ENCODE peak calls at places on chromosome 15, in six cellular contexts. C is HepG2, Y is NB4, J is K562, T is GM12878, P is endothelial cell of umbilical vein. S is an unnamed sample.

GRCh38 chr15:77329202-77329601 is 90.7 kb downstream of the PEAK1 start:
- DNase-seq in T (no peak), Y (no peak), J (no peak), P (no peak), C (no peak), S (no peak)

GRCh38 chr15:75192307-75192706 is 9.4 kb upstream of the C15orf39 start:
- DNase-seq in Y (no peak), C (no peak), J (no peak), P (no peak), T (no peak), S (no peak)

GRCh38 chr15:62299541-62299940 is 134.5 kb upstream of the C2CD4B start:
- DNase-seq in T (no peak), Y (no peak), P (no peak), C (no peak), J (no peak), S (no peak)

GRCh38 chr15:35784745-35785144 is 238.8 kb upstream of the DPH6 start:
- DNase-seq in J (peak), T (no peak), C (no peak), Y (peak), P (no peak), S (peak)

GRCh38 chr15:69451951-69452701 is 492 bp upstream of the RPLP1 start:
- DNase-seq in Y (peak), J (peak), P (no peak), T (no peak), C (peak), S (peak)

GRCh38 chr15:84953136-84953535 is 28.5 kb upstream of the PDE8A start:
- DNase-seq in C (no peak), T (no peak), P (no peak), Y (no peak), J (no peak), S (no peak)

GRCh38 chr15:31235298-31236183 is 91.1 kb upstream of the KLF13 start:
- DNase-seq in J (peak), P (no peak), T (no peak), C (no peak), Y (no peak), S (no peak)

GRCh38 chr15:34085746-34086145 is 15.9 kb downstream of the EMC7 start:
- DNase-seq in P (no peak), Y (no peak), C (no peak), J (no peak), T (no peak), S (no peak)

GRCh38 chr15:68428431-68428940 is 3.5 kb downstream of the ITGA11 start:
- DNase-seq in P (no peak), J (no peak), T (no peak), C (no peak), Y (no peak), S (no peak)

GRCh38 chr15:75045332-75046015 is 22.1 kb downstream of the PPCDC start:
- DNase-seq in T (peak), J (no peak), C (no peak), Y (no peak), P (no peak), S (no peak)

GRCh38 chr15:66167854-66168253 is 85.7 kb downstream of the MEGF11 start:
- DNase-seq in J (no peak), P (no peak), T (no peak), Y (no peak), C (no peak), S (no peak)

GRCh38 chr15:59237854-59238252 is 31.2 kb downstream of the LDHAL6B start:
- DNase-seq in J (no peak), Y (peak), C (no peak), P (no peak), T (peak), S (no peak)

GRCh38 chr15:99062226-99062625 is 42.7 kb upstream of the SYNM start:
- DNase-seq in P (no peak), T (no peak), J (no peak), C (no peak), Y (no peak), S (no peak)

GRCh38 chr15:98937413-98938104 is 70.0 kb downstream of the PGPEP1L start:
- DNase-seq in C (no peak), P (no peak), Y (no peak), J (no peak), T (peak), S (no peak)

GRCh38 chr15:34039506-34040123 is 611 bp upstream of the AVEN start:
- DNase-seq in C (no peak), T (peak), P (peak), J (peak), Y (peak), S (no peak)

GRCh38 chr15:51781506-51781905 is 30.1 kb downstream of the TMOD2 start:
- DNase-seq in C (no peak), J (no peak), T (no peak), Y (no peak), P (no peak), S (no peak)

GRCh38 chr15:75170711-75171341 is 30.9 kb upstream of the C15orf39 start:
- DNase-seq in C (no peak), T (no peak), Y (no peak), P (no peak), J (no peak), S (no peak)

GRCh38 chr15:56464893-56465520 is at the start of gene MNS1:
- DNase-seq in J (peak), P (peak), C (peak), Y (peak), T (peak), S (peak)

GRCh38 chr15:24039683-24040082 is 352.6 kb upstream of the NDN start:
- DNase-seq in T (no peak), C (no peak), J (no peak), Y (peak), P (no peak), S (no peak)

GRCh38 chr15:80403712-80404056 is 498 bp upstream of the ARNT2 start:
- DNase-seq in C (no peak), P (no peak), Y (no peak), T (no peak), J (no peak), S (peak)

GRCh38 chr15:70061086-70061370 is 36.7 kb downstream of the TLE3 start:
- DNase-seq in J (no peak), Y (no peak), T (no peak), P (no peak), C (no peak), S (no peak)

GRCh38 chr15:44536298-44536961 is 517 bp upstream of the EIF3J start:
- DNase-seq in P (peak), J (peak), Y (no peak), T (no peak), C (peak), S (no peak)

GRCh38 chr15:76060098-76060989 is 559 bp downstream of the TMEM266 start:
- DNase-seq in P (peak), Y (peak), C (no peak), T (peak), J (no peak), S (no peak)

GRCh38 chr15:84570164-84570692 is 30.6 kb upstream of the ZSCAN2 start:
- DNase-seq in C (no peak), J (peak), T (no peak), P (no peak), Y (peak), S (peak)

GRCh38 chr15:39266882-39267281 is 314.0 kb upstream of the THBS1 start:
- DNase-seq in J (no peak), C (no peak), Y (no peak), T (no peak), P (peak), S (no peak)

GRCh38 chr15:57321973-57322601 is 54.2 kb upstream of the CGNL1 start:
- DNase-seq in Y (no peak), T (no peak), P (peak), J (peak), C (no peak), S (no peak)

GRCh38 chr15:81385110-81386076 is 11.4 kb upstream of the TMC3 start:
- DNase-seq in J (no peak), C (peak), Y (no peak), P (no peak), T (no peak), S (no peak)

GRCh38 chr15:65930134-65930533 is 60.8 kb downstream of the RAB11A start:
- DNase-seq in J (no peak), P (no peak), T (no peak), C (no peak), Y (no peak), S (no peak)

GRCh38 chr15:88202231-88202630 is 54.3 kb downstream of the NTRK3 start:
- DNase-seq in Y (no peak), P (no peak), J (no peak), C (no peak), T (no peak), S (no peak)

GRCh38 chr15:71294251-71294635 is 179.0 kb downstream of the THSD4 start:
- DNase-seq in P (no peak), J (no peak), Y (no peak), T (no peak), C (no peak), S (no peak)

GRCh38 chr15:46452297-46452820 is 817.5 kb downstream of the SQOR start:
- DNase-seq in Y (no peak), P (no peak), C (no peak), J (no peak), T (no peak), S (no peak)

GRCh38 chr15:40252438-40253178 is 13.7 kb downstream of the PAK6 start:
- DNase-seq in Y (no peak), J (no peak), C (no peak), P (peak), T (no peak), S (no peak)

GRCh38 chr15:31489801-31490646 is 163.4 kb downstream of the KLF13 start:
- DNase-seq in Y (peak), P (peak), J (peak), T (no peak), C (peak), S (peak)

DNA sequence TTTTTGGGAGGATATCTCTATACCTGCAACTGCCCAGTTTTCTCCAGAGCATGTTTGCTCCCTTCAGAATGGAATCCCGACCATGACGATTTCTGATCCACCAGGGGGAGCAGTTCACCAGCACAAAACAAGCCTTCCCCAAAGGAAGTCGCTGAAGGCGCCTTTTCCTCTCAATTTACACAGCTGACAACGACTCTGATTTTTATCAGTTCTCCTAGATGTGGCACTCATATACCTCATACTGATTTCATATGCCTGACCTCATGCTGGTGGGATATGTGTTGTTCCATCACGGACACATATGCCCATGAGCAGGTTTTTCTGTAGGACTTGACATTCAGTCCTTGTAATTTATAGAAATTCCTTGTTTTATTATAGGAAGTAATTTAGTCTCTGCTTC is 1028.2 kb downstream of the MCTP2 start:
- DNase-seq in P (peak), J (peak), T (peak), C (peak), Y (peak), S (peak)
- TF ChIP-seq MYC in P (no peak), J (no peak), T (no peak), C (no peak), Y (peak), S (no peak)

DNA sequence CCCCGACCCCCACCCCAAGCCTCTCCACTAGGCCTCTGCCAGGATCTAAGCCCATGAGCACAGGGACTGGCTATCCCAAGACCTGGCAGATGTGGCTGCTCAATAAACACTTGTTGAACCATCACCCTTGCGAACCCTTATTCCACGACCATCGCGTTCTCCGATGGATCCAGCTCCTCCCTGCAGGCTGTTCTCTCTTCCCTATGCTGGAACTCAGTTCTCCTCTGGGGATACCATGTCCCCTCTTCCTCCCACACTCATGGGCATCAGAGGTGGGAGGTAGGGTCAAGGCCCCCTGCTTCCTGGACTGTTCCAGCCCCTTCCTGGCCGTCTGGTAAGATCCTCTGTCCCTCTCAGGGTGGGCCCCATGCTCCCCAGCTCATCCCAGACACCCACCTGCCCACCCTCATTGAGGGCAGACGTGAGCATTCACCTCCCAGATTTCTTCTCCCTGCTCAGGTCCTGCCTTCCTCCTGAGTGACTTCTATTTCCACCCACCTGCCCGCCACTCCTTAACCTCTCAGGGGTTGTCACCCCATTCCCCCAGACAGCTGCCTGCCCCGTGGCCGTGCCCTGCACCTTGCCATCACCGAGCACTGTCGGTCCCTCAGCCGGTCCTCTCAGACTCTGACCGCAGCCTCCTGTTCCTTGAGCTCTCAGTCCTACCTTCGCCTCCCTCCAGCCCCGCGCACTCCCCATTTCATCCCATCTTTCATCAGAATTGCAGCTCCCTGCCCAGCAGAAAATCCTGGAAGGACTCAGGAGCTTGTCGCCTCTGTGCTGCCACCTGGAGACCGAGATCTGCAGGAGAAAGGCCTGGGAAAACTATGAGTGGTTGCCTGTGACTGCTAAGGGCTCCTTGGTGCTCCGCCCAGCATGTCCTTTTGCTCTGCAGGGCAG is 42.0 kb downstream of the PML start:
- DNase-seq in C (peak), J (peak), P (peak), Y (peak), T (no peak), S (peak)
- TF ChIP-seq MYC in C (no peak), J (no peak), P (no peak), Y (no peak), T (no peak), S (no peak)

DNA sequence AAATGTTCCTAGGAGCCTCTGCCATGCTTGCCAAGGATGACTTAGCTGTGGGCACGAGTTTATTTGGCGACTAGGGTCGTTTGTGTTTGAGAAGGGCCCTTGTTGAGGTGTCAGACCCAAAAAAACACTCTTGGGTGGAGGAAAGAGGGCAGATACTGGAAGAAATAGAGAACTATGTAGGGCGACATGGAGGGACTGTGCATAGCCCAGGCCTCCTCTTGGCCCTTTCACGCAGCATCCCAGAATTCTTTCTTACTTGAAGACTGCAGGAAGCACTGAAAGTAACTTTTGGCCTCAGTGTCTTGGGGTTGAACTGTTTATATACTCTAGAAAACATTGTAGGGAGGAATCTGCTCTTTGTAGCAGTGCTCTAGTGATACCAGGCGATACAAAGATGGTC is 917 bp downstream of the RTF1 start:
- DNase-seq in C (no peak), T (no peak), Y (peak), P (no peak), J (peak), S (no peak)
- TF ChIP-seq MYC in C (no peak), T (no peak), Y (no peak), P (no peak), J (no peak), S (no peak)

GRCh38 chr15:92614791-92615785 is 40.5 kb downstream of the FAM174B start:
- DNase-seq in J (no peak), P (no peak), C (no peak), Y (no peak), T (no peak), S (no peak)

GRCh38 chr15:92617197-92618037 is 38.2 kb downstream of the FAM174B start:
- DNase-seq in T (no peak), C (peak), J (peak), Y (no peak), P (peak), S (peak)

GRCh38 chr15:92616621-92617179 is 38.9 kb downstream of the FAM174B start:
- DNase-seq in C (no peak), T (no peak), P (peak), J (peak), Y (no peak), S (no peak)

GRCh38 chr15:92619380-92620101 is 36.0 kb downstream of the FAM174B start:
- DNase-seq in T (no peak), C (no peak), P (peak), Y (no peak), J (no peak), S (no peak)

GRCh38 chr15:92618121-92618520 is 37.5 kb downstream of the FAM174B start:
- DNase-seq in J (no peak), C (no peak), P (no peak), Y (no peak), T (no peak), S (no peak)
- TF ChIP-seq MYC in J (no peak), C (no peak), P (no peak), Y (no peak), T (no peak), S (no peak)

GRCh38 chr15:101115887-101116680 is 135.8 kb downstream of the CHSY1 start:
- DNase-seq in P (no peak), C (no peak), J (no peak), T (no peak), Y (peak), S (no peak)
- TF ChIP-seq MYC in P (no peak), C (no peak), J (no peak), T (no peak), Y (peak), S (no peak)

GRCh38 chr15:63502843-63503738 is 1.3 kb upstream of the USP3 start:
- DNase-seq in T (peak), Y (peak), C (peak), J (peak), P (peak), S (peak)

GRCh38 chr15:63500265-63501250 is 3.8 kb upstream of the USP3 start:
- DNase-seq in J (no peak), P (no peak), T (no peak), C (no peak), Y (no peak), S (peak)

GRCh38 chr15:63502137-63502801 is 2.1 kb upstream of the USP3 start:
- DNase-seq in T (no peak), J (no peak), P (peak), C (peak), Y (no peak), S (peak)

GRCh38 chr15:63499611-63500010 is 4.8 kb upstream of the USP3 start:
- DNase-seq in T (no peak), J (no peak), Y (no peak), P (no peak), C (no peak), S (no peak)

DNA sequence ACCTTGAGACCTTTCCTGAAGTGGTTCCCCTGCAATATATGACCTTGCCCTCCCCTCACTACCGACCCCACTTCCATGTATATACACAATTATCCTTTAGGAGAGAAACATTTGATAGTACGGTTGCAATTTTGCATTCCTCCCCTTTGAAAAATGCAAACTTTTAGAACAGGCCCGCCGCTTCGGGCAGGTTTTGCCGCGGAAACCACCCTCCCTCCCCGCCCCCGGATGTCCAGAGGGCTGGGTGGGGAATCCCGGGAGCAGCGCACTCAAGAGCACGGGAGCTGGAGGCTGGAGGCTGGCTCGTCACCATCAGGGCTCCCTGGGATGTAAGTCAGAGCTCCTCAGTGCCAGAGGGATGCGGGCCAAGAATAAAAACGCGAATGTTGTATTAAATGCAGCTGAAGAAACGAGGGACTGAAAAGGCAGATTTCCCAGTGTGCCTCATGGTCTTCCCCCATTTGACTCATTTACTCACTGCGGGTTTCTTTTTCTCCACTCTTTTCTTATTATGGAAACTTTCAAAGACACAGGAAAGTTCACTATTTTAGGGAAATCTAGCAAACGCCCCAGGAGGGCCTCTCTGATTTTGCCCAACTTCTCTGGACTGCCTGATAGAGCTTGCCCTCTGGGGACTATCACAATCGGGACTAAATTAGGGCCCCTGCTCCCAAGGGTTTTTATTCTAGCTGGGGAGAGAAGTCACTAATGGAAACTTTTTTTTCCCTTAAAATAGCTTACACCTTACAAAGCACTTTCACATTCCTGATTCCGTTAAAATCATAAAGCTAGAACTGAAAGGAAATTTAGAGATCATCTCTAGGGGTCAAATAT is 2.9 kb upstream of the USP3 start:
- DNase-seq in P (peak), Y (no peak), T (no peak), J (no peak), C (peak), S (peak)
- TF ChIP-seq MYC in P (no peak), Y (no peak), T (no peak), J (no peak), C (no peak), S (no peak)